ENCODE peak calls at places on chromosomes 16 and 17, in four cellular contexts. A is testis, H is tibial nerve, R is PC-9. N is an unnamed sample. For H3K4me1, the result is how much of the 10 kb centered on the place peaks cover.

GRCh38 chr17:47708864-47709541 is 15.0 kb downstream of the TBKBP1 start:
- DNase-seq in H (no peak), A (no peak), R (no peak), N (no peak)

GRCh38 chr16:82655315-82655714 is 28.5 kb downstream of the CDH13 start:
- DNase-seq in H (no peak), A (no peak), R (no peak), N (peak)

GRCh38 chr17:38731526-38732294 is 1.6 kb downstream of the CISD3 start:
- DNase-seq in H (no peak), R (no peak), A (no peak), N (no peak)

GRCh38 chr17:6517017-6517416 is 39.3 kb downstream of the PITPNM3 start:
- DNase-seq in A (no peak), H (no peak), R (no peak), N (no peak)

GRCh38 chr17:29563816-29564215 is 3.0 kb downstream of the ABHD15 start:
- DNase-seq in R (no peak), H (no peak), A (no peak), N (no peak)

GRCh38 chr16:9176547-9177418 is 85.3 kb downstream of the HAPSTR1 start:
- DNase-seq in A (no peak), H (no peak), R (no peak), N (no peak)

GRCh38 chr17:79341529-79341780 is 266.8 kb downstream of the ENGASE start:
- DNase-seq in A (no peak), H (no peak), R (no peak), N (no peak)

GRCh38 chr16:30743690-30744089 is 4.5 kb upstream of the PHKG2 start:
- DNase-seq in H (no peak), R (no peak), A (no peak), N (no peak)

GRCh38 chr16:72424776-72425175 is 252.8 kb upstream of the PMFBP1 start:
- DNase-seq in R (no peak), H (no peak), A (no peak), N (no peak)

GRCh38 chr16:88790312-88791150 is 5.5 kb upstream of the PIEZO1 start:
- DNase-seq in H (no peak), R (no peak), A (no peak), N (no peak)

GRCh38 chr16:19291459-19291858 is 5.9 kb downstream of the CLEC19A start:
- DNase-seq in H (no peak), A (no peak), R (peak), N (no peak)

GRCh38 chr17:17081304-17081940 is 39.2 kb downstream of the MPRIP start:
- DNase-seq in A (no peak), H (peak), R (no peak), N (no peak)

GRCh38 chr16:72856797-72857196 is 191.1 kb downstream of the ZFHX3 start:
- DNase-seq in R (no peak), A (no peak), H (no peak), N (no peak)

GRCh38 chr17:73902416-73903181 is 258.4 kb upstream of the SDK2 start:
- DNase-seq in A (no peak), H (no peak), R (no peak), N (no peak)

GRCh38 chr17:15157051-15157450 is 108.1 kb downstream of the PMP22 start:
- DNase-seq in H (no peak), R (no peak), A (no peak), N (no peak)

GRCh38 chr17:38815576-38816193 is 9.4 kb downstream of the CWC25 start:
- DNase-seq in R (no peak), A (no peak), H (no peak), N (no peak)

GRCh38 chr16:77557385-77557784 is 122.6 kb upstream of the ADAMTS18 start:
- DNase-seq in A (no peak), R (no peak), H (no peak), N (no peak)

GRCh38 chr16:77556203-77556602 is 121.4 kb upstream of the ADAMTS18 start:
- DNase-seq in H (no peak), R (no peak), A (no peak), N (no peak)

GRCh38 chr16:77555781-77556180 is 120.9 kb upstream of the ADAMTS18 start:
- DNase-seq in H (no peak), A (no peak), R (no peak), N (peak)

GRCh38 chr16:77555101-77555500 is 120.3 kb upstream of the ADAMTS18 start:
- DNase-seq in R (no peak), H (no peak), A (no peak), N (no peak)

GRCh38 chr16:77558786-77559185 is 124.0 kb upstream of the ADAMTS18 start:
- DNase-seq in H (no peak), A (no peak), R (no peak), N (no peak)
- H3K27ac ChIP-seq in H (no peak), A (no peak), R (no peak), N (no peak)

DNA sequence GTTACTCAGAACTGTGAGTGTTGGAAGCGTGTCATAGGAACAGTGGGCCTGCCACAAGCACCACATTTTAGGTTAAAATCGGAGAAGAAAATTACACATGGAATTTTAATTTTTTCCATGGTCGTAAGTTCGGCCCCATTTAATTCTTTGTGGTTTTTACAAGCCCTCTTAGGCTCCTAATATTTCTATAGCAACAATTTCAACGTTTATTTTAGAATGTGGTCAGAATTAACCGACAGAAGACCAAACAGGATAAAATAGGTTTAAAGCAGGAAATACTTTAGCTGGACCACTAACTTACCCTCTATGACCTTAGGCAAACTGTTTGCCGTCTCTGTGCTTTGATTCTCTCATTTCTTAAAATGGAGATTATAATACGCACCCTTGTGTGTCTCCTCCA is 69.9 kb downstream of the FTO start:
- DNase-seq in R (no peak), H (no peak), A (no peak), N (no peak)
- H3K4me1 ChIP-seq in R (half or more), H (half or more), A (under half), N (half or more)

GRCh38 chr17:42413464-42414040 is 9.5 kb downstream of the CAVIN1 start:
- DNase-seq in R (no peak), H (no peak), A (no peak), N (no peak)

GRCh38 chr17:42411321-42411820 is 11.7 kb downstream of the CAVIN1 start:
- DNase-seq in R (no peak), H (no peak), A (no peak), N (no peak)

GRCh38 chr17:42414782-42415409 is 8.2 kb downstream of the CAVIN1 start:
- DNase-seq in H (no peak), R (no peak), A (no peak), N (no peak)

GRCh38 chr17:42409467-42410351 is 13.3 kb downstream of the CAVIN1 start:
- DNase-seq in H (peak), A (no peak), R (peak), N (peak)

GRCh38 chr17:42411905-42412679 is 11.0 kb downstream of the CAVIN1 start:
- DNase-seq in R (no peak), A (no peak), H (no peak), N (no peak)
- H3K27ac ChIP-seq in R (no peak), A (no peak), H (peak), N (no peak)

GRCh38 chr17:1003633-1003971 is 6.7 kb downstream of the TIMM22 start:
- DNase-seq in H (no peak), R (no peak), A (no peak), N (no peak)

GRCh38 chr17:1001640-1002411 is 4.9 kb downstream of the TIMM22 start:
- DNase-seq in A (no peak), R (no peak), H (peak), N (peak)

GRCh38 chr17:1003972-1004768 is 7.2 kb downstream of the TIMM22 start:
- DNase-seq in H (no peak), R (no peak), A (peak), N (no peak)

GRCh38 chr17:1002412-1002753 is 5.5 kb downstream of the TIMM22 start:
- DNase-seq in R (no peak), H (no peak), A (no peak), N (no peak)

DNA sequence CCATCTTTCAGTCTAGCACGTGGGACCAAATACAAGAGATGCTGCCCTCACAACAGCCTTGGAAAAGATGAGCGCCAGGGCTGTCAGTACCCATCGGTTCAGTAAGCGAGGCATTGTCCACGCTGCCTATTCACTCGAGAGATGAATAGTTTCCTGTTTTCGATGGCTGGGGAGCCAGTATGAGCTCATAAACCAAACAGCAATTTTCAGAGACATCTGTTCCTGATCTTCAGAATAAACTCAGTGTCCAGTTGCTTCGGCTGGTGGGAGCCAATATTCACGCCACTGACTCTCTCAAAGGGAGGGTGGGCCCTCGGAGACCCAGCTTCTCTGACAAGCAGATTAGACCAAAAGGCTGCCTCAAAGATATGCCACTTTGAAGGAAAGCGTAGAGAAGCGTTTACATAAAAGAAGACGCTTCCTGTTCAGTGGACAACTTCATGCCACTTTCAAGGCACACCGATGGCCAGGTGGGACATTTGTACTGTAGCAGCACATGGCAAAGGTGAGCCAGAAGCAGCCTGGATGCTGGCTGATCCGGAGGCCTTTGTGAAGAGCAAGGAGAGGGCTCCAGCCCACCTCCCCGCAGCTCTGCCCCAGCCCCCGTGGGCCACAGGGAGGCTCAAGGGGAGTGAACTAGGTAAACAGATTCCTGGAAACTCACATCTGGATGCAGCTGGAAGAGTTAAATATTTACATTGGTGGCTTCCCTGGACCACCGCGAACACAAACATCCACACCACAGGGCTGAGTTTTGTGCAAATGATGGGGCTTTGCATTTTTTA is 6.0 kb downstream of the TIMM22 start:
- DNase-seq in A (no peak), H (no peak), R (no peak), N (no peak)
- H3K4me1 ChIP-seq in A (under half), H (half or more), R (under half), N (under half)

GRCh38 chr16:76193851-76194620 is 83.2 kb upstream of the CNTNAP4 start:
- DNase-seq in R (no peak), A (no peak), H (no peak), N (no peak)

GRCh38 chr16:76194621-76195015 is 82.6 kb upstream of the CNTNAP4 start:
- DNase-seq in H (no peak), A (no peak), R (no peak), N (no peak)

GRCh38 chr16:76190059-76190458 is 87.1 kb upstream of the CNTNAP4 start:
- DNase-seq in A (no peak), H (no peak), R (no peak), N (no peak)

GRCh38 chr16:76195648-76196047 is 81.6 kb upstream of the CNTNAP4 start:
- DNase-seq in R (no peak), A (no peak), H (no peak), N (no peak)

DNA sequence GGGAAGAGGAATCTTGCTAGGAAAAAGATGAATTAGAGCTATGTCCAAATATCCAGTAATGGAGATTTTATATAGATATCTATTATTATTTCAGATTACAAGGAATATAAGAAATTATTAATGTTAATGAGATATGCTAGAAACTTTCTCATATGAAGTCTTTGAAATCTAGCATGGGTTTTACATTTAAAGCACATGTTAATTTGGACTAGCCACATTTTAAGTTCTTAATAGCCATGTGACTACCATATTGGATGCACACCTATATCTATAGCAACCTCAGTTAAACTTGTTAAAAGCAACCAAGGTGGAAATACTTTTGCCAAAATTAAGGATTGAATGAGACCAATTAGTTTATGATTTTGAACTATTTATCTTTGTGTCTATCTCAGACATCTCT is 86.7 kb upstream of the CNTNAP4 start:
- DNase-seq in A (no peak), H (no peak), R (no peak), N (no peak)
- H3K27ac ChIP-seq in A (no peak), H (no peak), R (no peak), N (no peak)

DNA sequence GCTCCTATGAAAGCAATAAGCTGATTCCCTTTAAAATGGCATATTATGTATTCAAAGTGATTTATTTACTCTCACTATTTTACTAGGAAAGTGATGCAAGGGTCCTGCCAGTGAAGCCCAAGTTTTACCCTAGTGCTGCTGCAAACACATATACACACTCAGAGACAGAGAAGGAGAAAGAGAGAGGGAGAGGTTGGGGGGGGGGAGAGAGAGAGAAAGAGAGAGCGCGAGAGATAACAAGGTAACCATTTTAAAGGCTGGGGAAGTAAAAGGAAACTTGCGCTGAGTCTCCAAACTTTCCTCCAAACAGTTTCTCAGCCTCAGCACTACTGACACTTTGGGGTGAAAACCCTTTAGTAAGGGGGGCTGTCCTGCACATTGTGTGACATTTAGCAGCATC is 5.9 kb downstream of the USP31 start:
- DNase-seq in R (no peak), A (no peak), H (no peak), N (no peak)
- H3K4me1 ChIP-seq in R (under half), A (under half), H (under half), N (under half)

GRCh38 chr17:41779954-41780353 is 6.6 kb downstream of the JUP start:
- DNase-seq in A (no peak), R (no peak), H (no peak), N (no peak)

GRCh38 chr17:41784207-41784744 is 2.2 kb downstream of the JUP start:
- DNase-seq in R (peak), A (no peak), H (no peak), N (no peak)

GRCh38 chr17:41785091-41785875 is 1.2 kb downstream of the JUP start:
- DNase-seq in H (no peak), R (peak), A (no peak), N (no peak)

GRCh38 chr17:41782142-41782541 is 4.4 kb downstream of the JUP start:
- DNase-seq in H (no peak), A (no peak), R (no peak), N (no peak)

GRCh38 chr17:41781404-41782110 is 5.0 kb downstream of the JUP start:
- DNase-seq in R (no peak), A (no peak), H (no peak), N (no peak)
- H3K27ac ChIP-seq in R (no peak), A (no peak), H (no peak), N (no peak)

DNA sequence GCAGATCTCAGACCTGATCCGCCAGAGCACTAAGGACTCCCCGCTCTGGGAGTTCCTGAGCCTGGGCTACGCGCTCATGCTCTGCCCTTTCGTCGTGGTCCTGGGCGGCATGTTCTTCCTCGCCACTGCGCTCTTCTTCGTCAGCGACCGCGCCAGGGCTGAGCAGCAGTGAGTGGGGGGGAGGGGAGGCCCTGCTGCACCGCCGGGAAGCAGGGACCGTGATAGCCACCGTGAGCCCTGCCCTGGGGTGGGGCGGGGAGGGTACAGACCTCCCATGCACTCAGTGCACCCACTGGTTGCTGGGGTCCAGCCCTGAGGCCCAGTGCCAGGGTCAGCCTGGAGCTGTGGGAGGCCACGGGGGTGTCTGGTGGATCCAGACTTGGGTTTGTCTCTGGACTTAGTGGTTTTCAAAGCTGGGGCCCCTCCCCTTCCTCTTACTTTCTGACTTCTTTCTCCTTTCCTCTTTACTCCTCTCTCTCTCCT is 18.9 kb downstream of the MYBBP1A start:
- DNase-seq in A (no peak), H (no peak), R (no peak), N (no peak)
- H3K4me1 ChIP-seq in A (under half), H (half or more), R (under half), N (under half)

GRCh38 chr17:21037117-21037803 is 5.6 kb downstream of the USP22 start:
- DNase-seq in H (no peak), R (no peak), A (no peak), N (no peak)
- H3K27ac ChIP-seq in H (peak), R (no peak), A (peak), N (no peak)

GRCh38 chr17:49896860-49897259 is 49.0 kb upstream of the TAC4 start:
- DNase-seq in R (peak), H (no peak), A (no peak), N (no peak)

GRCh38 chr17:49894761-49895160 is 46.9 kb upstream of the TAC4 start:
- DNase-seq in A (no peak), H (no peak), R (peak), N (no peak)

GRCh38 chr17:49895812-49896211 is 47.9 kb upstream of the TAC4 start:
- DNase-seq in R (no peak), H (no peak), A (no peak), N (no peak)

GRCh38 chr17:49898547-49899490 is 51.0 kb upstream of the TAC4 start:
- DNase-seq in H (no peak), A (no peak), R (no peak), N (no peak)

DNA sequence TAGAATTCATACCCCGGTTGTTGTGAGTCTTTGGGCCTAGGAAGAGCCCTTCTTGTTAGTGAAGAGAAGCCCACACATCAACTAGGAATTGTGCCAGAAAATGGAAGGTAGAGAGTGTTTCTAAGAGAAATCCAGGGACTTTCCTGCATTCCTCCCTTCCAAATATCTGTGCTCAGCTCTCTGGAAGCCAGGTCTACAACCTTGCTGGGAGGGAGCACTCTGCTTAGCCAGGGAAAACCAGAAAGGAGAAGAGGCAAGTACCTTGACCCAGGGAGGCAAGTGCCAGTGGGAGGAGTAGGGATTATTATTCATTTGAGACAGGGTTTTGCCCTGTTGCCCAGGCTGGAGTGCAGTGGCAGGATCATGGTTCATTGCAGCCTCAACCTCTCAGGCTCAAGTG is 48.4 kb upstream of the TAC4 start:
- DNase-seq in H (no peak), A (no peak), R (no peak), N (no peak)
- H3K4me1 ChIP-seq in H (under half), A (under half), R (half or more), N (under half)